ENCODE peak calls at places on chromosomes 16 and 17, in ten cellular contexts. O is MCF 10A, Y is AG10803, N is fibroblast of pulmonary artery, R is heart right ventricle, G is GM10248, D is GM23338, U is endodermal cell, L is fibroblast of lung, Q is nephron progenitor cell. H is an unnamed sample.

GRCh38 chr16:17339764-17340541 is 130.8 kb downstream of the XYLT1 start:
- DNase-seq in O (no peak), R (no peak), N (no peak), Q (no peak), U (no peak), D (no peak), G (no peak), L (peak), Y (no peak), H (no peak)

GRCh38 chr17:38330941-38331411 is 12.8 kb downstream of the GPR179 start:
- DNase-seq in N (no peak), D (no peak), L (no peak), U (peak), Q (no peak), G (no peak), O (no peak), R (no peak), Y (no peak), H (no peak)

GRCh38 chr17:34437188-34437587 is 74.2 kb upstream of the CCL1 start:
- DNase-seq in L (no peak), G (no peak), Q (no peak), Y (no peak), U (no peak), O (no peak), D (peak), R (no peak), N (no peak), H (no peak)

GRCh38 chr16:76280421-76280820 is 3.2 kb downstream of the CNTNAP4 start:
- DNase-seq in R (no peak), Y (no peak), O (no peak), L (no peak), D (no peak), G (no peak), U (no peak), Q (no peak), N (no peak), H (no peak)

GRCh38 chr16:47921535-47921934 is 234.3 kb downstream of the ABCC12 start:
- DNase-seq in D (no peak), Q (no peak), Y (no peak), U (no peak), L (no peak), O (no peak), G (no peak), R (no peak), N (no peak), H (no peak)

GRCh38 chr16:15524966-15525365 is 90.6 kb downstream of the BMERB1 start:
- DNase-seq in U (no peak), R (no peak), Y (no peak), Q (no peak), O (no peak), L (no peak), D (no peak), G (no peak), N (no peak), H (no peak)

GRCh38 chr17:78114831-78115723 is 13.5 kb downstream of the TMC6 start:
- DNase-seq in Q (no peak), N (no peak), D (no peak), R (no peak), G (no peak), U (no peak), Y (no peak), L (no peak), O (no peak), H (no peak)

GRCh38 chr16:58047557-58048348 is 22.2 kb downstream of the MMP15 start:
- DNase-seq in Q (no peak), Y (no peak), R (peak), G (no peak), U (peak), O (no peak), N (peak), L (no peak), D (peak), H (no peak)

GRCh38 chr17:2364132-2365116 is 27.1 kb downstream of the SGSM2 start:
- DNase-seq in D (no peak), L (no peak), N (no peak), G (no peak), Q (no peak), U (no peak), O (no peak), R (peak), Y (no peak), H (no peak)

GRCh38 chr16:10318798-10319500 is 66.9 kb upstream of the ATF7IP2 start:
- DNase-seq in D (no peak), G (no peak), O (no peak), U (no peak), L (no peak), Y (no peak), N (no peak), Q (no peak), R (no peak), H (no peak)

GRCh38 chr17:66290097-66290722 is 12.2 kb upstream of the PRKCA start:
- DNase-seq in U (no peak), L (no peak), Y (no peak), O (peak), Q (no peak), N (no peak), D (peak), G (no peak), R (no peak), H (no peak)

GRCh38 chr17:67248291-67248690 is 3.3 kb upstream of the HELZ start:
- DNase-seq in R (no peak), O (no peak), L (no peak), N (no peak), G (no peak), Y (no peak), U (peak), D (no peak), Q (no peak), H (no peak)

GRCh38 chr16:84144301-84144858 is 597 bp downstream of the HSDL1 start:
- DNase-seq in Q (peak), U (peak), G (peak), D (peak), N (peak), Y (no peak), L (no peak), R (peak), O (peak), H (peak)

GRCh38 chr17:15260376-15261062 is 4.6 kb downstream of the PMP22 start:
- DNase-seq in Y (peak), L (peak), N (peak), O (peak), R (peak), U (peak), G (peak), D (peak), Q (peak), H (peak)

GRCh38 chr17:19454074-19454473 is 43.0 kb downstream of the RNF112 start:
- DNase-seq in R (no peak), Q (no peak), G (no peak), D (no peak), N (no peak), L (no peak), O (no peak), U (no peak), Y (no peak), H (no peak)

GRCh38 chr17:49156256-49156655 is 23.7 kb downstream of the B4GALNT2 start:
- DNase-seq in L (no peak), Y (no peak), R (no peak), Q (no peak), O (no peak), U (no peak), N (no peak), G (no peak), D (no peak), H (no peak)

GRCh38 chr17:36869856-36870617 is 67.2 kb upstream of the LHX1 start:
- DNase-seq in Q (no peak), R (no peak), N (peak), G (no peak), D (peak), L (peak), U (peak), O (peak), Y (peak), H (no peak)

GRCh38 chr17:54620380-54620978 is 280.2 kb upstream of the TOM1L1 start:
- DNase-seq in L (no peak), Y (no peak), U (no peak), N (no peak), O (no peak), R (no peak), G (no peak), D (no peak), Q (no peak), H (no peak)

DNA sequence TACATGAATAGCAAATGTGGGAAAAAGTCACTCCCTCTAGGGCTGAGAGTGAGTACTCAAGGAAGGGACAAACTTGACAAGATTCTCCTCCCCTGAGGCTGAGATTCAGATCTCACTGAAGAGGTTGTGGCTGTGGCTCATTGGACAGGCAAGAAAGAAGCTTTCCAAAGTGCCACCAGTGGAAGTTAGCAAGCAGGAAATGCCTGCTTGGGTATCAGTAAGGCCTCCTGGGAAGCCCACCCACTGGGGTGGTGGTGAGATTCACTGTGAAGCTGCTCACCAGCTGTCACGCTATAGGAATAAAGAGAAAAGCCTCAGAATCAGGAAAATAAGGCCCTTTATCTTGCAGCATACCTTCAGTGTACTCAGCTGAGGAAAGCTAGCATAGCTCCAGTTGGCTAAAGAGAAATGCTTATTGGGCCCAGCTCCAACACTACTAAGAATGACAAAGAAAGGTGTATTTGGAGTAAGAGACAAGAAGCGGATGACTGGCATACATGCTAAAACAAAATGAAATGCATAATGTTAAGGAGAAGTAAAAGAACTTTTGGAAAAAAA is 274.4 kb upstream of the TOM1L1 start:
- DNase-seq in Y (no peak), O (no peak), R (no peak), D (peak), Q (no peak), U (peak), N (no peak), G (no peak), L (no peak), H (no peak)
- TF ChIP-seq CTCF in Y (no peak), O (no peak), R (no peak), D (no peak), Q (no peak), U (peak), N (no peak), G (no peak), L (no peak), H (no peak)

GRCh38 chr16:7294020-7294419 is 38.6 kb upstream of the RBFOX1 start:
- DNase-seq in Y (no peak), O (no peak), N (no peak), D (no peak), Q (no peak), G (no peak), R (no peak), U (no peak), L (no peak), H (no peak)

GRCh38 chr16:7284780-7285179 is 47.9 kb upstream of the RBFOX1 start:
- DNase-seq in N (no peak), O (no peak), L (no peak), U (no peak), Q (no peak), G (no peak), D (no peak), R (no peak), Y (no peak), H (no peak)

GRCh38 chr16:7285520-7285919 is 47.1 kb upstream of the RBFOX1 start:
- DNase-seq in D (no peak), O (no peak), U (no peak), Y (no peak), Q (no peak), G (no peak), L (no peak), N (no peak), R (no peak), H (no peak)

DNA sequence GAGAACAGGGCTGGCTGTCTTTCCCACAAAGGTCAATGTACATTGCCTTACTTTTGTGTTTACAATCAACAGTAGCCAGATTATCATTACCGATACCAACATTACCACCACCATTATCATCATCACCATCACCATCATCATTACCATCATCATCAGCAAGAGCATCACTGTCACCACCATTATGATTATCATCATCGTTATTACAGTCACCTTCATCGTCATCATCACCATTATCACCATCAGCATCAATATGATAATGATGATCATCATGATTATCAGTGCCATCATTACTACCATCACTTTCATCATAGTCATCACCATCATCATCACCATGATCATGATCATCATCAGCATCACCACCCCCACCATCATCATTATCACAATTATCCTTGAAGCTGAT is 43.3 kb upstream of the RBFOX1 start:
- DNase-seq in U (no peak), N (no peak), Y (no peak), O (no peak), Q (no peak), L (no peak), R (no peak), D (no peak), G (no peak), H (no peak)
- TF ChIP-seq CTCF in U (no peak), N (no peak), Y (no peak), O (no peak), Q (no peak), L (no peak), R (no peak), D (no peak), G (no peak), H (no peak)

GRCh38 chr16:4339455-4339854 is 11.7 kb downstream of the PAM16 start:
- DNase-seq in R (no peak), G (no peak), Y (no peak), U (no peak), O (no peak), L (no peak), D (no peak), N (no peak), Q (no peak), H (no peak)

GRCh38 chr16:4341250-4341649 is 9.9 kb downstream of the PAM16 start:
- DNase-seq in D (no peak), Y (no peak), G (no peak), O (no peak), L (no peak), U (no peak), N (no peak), R (no peak), Q (no peak), H (no peak)

GRCh38 chr16:4338712-4339299 is 12.3 kb downstream of the PAM16 start:
- DNase-seq in N (no peak), G (no peak), U (no peak), O (no peak), L (no peak), R (no peak), D (no peak), Y (no peak), Q (no peak), H (no peak)

GRCh38 chr16:4340443-4340842 is 10.7 kb downstream of the PAM16 start:
- DNase-seq in D (no peak), U (no peak), Y (no peak), G (no peak), L (no peak), Q (no peak), N (no peak), R (no peak), O (no peak), H (no peak)

GRCh38 chr16:4339909-4340308 is 11.2 kb downstream of the PAM16 start:
- DNase-seq in O (no peak), N (peak), U (no peak), Y (peak), D (no peak), L (no peak), G (no peak), R (no peak), Q (no peak), H (no peak)
- TF ChIP-seq CTCF in O (no peak), N (peak), U (no peak), Y (no peak), D (no peak), L (peak), G (no peak), R (no peak), Q (no peak), H (no peak)

DNA sequence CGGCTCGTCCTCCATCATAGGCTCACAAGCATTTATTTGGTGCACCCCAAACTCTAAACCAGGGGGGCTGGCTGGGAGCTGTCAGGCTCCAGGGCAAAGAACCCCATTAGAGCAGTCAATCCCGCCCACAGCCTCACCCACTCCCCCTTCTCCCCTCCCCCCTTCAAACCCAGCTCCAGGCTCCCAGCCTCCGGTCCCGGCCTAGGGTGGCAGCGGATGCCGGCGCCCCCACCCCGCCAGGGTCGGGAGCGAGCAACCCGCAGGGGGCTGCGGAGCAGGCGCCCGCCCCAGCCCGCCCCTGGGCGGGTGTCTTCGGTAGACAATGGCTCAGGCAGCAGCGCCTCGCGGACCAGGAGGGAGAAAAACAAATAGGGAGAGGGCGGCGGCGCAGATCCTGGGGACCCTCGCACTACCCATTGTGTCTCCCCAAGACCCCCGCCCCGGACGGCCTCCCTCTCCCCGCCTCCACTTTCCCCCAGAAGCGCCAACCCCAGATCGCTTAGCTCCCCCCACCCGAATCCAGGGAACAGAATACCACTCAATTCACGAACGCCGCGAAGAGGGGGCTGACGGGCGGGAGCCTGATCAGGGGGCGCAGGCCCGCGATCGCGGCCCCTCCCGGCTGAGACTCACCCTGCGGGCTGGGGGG is 565 bp downstream of the FAM171A2 start:
- DNase-seq in G (peak), R (no peak), O (no peak), N (no peak), Q (peak), D (peak), L (no peak), U (peak), Y (no peak), H (no peak)
- TF ChIP-seq CTCF in G (no peak), R (no peak), O (no peak), N (no peak), Q (no peak), D (no peak), L (no peak), U (no peak), Y (no peak), H (no peak)

GRCh38 chr17:28854457-28855382 is at the start of gene ERAL1:
- DNase-seq in O (peak), L (peak), D (peak), Q (peak), R (peak), G (peak), N (peak), U (peak), Y (peak), H (peak)
- TF ChIP-seq CTCF in O (no peak), L (peak), D (no peak), Q (no peak), R (no peak), G (no peak), N (no peak), U (peak), Y (no peak), H (no peak)

DNA sequence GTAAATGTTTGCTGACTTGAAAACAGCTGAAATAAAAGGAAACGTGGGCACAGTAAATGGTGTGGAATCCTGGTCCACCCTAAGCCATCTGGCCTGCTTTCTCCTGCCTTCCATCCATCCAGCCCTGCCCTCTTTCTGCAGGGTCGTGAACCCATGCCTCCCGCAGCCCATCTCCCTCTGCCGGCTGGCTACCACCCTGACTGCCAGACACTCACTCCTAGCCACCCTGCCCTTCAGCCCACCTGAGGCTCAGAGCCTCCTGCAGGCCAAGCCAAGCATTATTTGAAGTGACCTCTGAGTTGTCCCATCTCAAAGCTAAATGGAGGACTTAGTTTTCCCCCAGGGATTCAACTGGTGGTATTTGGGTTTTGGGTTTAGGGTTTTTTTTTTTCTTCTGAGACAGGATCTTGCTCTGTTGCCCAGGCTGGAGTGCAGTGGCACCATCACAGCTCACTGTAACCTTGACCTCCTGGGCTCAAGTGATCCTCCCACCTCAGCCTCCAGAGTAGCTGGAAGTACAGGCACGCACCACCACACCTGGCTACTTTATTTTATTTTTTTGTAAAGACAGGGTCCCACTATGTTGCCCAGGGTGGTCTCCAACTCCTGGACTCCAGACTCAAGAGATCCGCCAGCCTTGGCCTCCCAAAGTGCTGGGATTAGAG is 8.4 kb downstream of the ZDHHC1 start:
- DNase-seq in N (no peak), R (no peak), U (no peak), Y (no peak), Q (no peak), O (no peak), D (no peak), L (no peak), G (no peak), H (no peak)
- TF ChIP-seq CTCF in N (no peak), R (no peak), U (peak), Y (peak), Q (no peak), O (no peak), D (peak), L (no peak), G (no peak), H (no peak)

GRCh38 chr16:658679-659571 is 9.0 kb upstream of the RHOT2 start:
- DNase-seq in D (no peak), U (no peak), L (no peak), Q (no peak), R (no peak), G (no peak), N (no peak), O (no peak), Y (no peak), H (no peak)
- TF ChIP-seq CTCF in D (no peak), U (no peak), L (no peak), Q (peak), R (no peak), G (no peak), N (no peak), O (no peak), Y (no peak), H (peak)

H was measured in neural crest cell.